ENCODE peak calls at places on chromosomes 11 and 22, in ten cellular contexts. O, E, P, F, S, N, U, M, A and Q are unnamed samples.

GRCh38 chr11:112132737-112133136 is 31.2 kb downstream of the IL18 start:
- DNase-seq in E (no peak), N (no peak), U (no peak), P (no peak), O (no peak), F (no peak), A (no peak), M (no peak), S (no peak), Q (no peak)

GRCh38 chr22:45889539-45890350 is 87.2 kb downstream of the WNT7B start:
- DNase-seq in O (no peak), S (no peak), F (peak), N (no peak), P (no peak), M (no peak), A (no peak), E (peak), U (no peak), Q (no peak)

GRCh38 chr11:69471329-69472052 is 10.0 kb upstream of the LINC01488 start:
- DNase-seq in A (no peak), O (no peak), N (no peak), E (peak), M (no peak), U (no peak), S (peak), P (no peak), F (peak), Q (no peak)

GRCh38 chr11:88164806-88165205 is 10.4 kb downstream of the RAB38 start:
- DNase-seq in E (no peak), P (no peak), N (no peak), F (no peak), O (no peak), S (no peak), M (no peak), A (no peak), U (no peak), Q (no peak)

GRCh38 chr11:114438303-114438702 is 964 bp upstream of the REXO2 start:
- DNase-seq in P (no peak), F (peak), M (no peak), A (no peak), S (no peak), N (peak), E (no peak), O (peak), U (no peak), Q (peak)

GRCh38 chr11:95652002-95652472 is 137.5 kb downstream of the FAM76B start:
- DNase-seq in F (no peak), U (no peak), M (no peak), A (no peak), P (no peak), S (peak), E (no peak), N (no peak), O (no peak), Q (no peak)

GRCh38 chr11:132942611-132943324 is 589.5 kb downstream of the OPCML start:
- DNase-seq in N (no peak), E (no peak), U (no peak), O (no peak), A (no peak), S (no peak), M (no peak), P (no peak), F (no peak), Q (no peak)

GRCh38 chr22:27032121-27032761 is 374.9 kb downstream of the MIAT start:
- DNase-seq in N (no peak), M (no peak), U (no peak), P (peak), F (no peak), E (no peak), S (no peak), O (no peak), A (no peak), Q (no peak)

GRCh38 chr11:102402556-102402955 is 50.0 kb downstream of the TMEM123 start:
- DNase-seq in O (no peak), M (no peak), A (no peak), E (no peak), N (no peak), F (no peak), S (no peak), U (no peak), P (no peak), Q (no peak)

GRCh38 chr11:18727499-18728236 is 1.7 kb upstream of the IGSF22 start:
- DNase-seq in N (no peak), U (peak), P (peak), E (no peak), A (peak), F (peak), O (peak), S (peak), M (peak), Q (peak)

GRCh38 chr11:110621826-110622225 is 90.4 kb downstream of the ARHGAP20 start:
- DNase-seq in M (no peak), F (peak), O (no peak), S (peak), P (no peak), U (peak), E (no peak), N (no peak), A (no peak), Q (no peak)

GRCh38 chr11:95378789-95379188 is 147.8 kb upstream of the SESN3 start:
- DNase-seq in A (no peak), E (no peak), M (no peak), O (no peak), U (no peak), P (no peak), N (no peak), F (no peak), S (no peak), Q (no peak)

GRCh38 chr11:8219257-8220021 is 44.2 kb downstream of the LMO1 start:
- DNase-seq in M (peak), E (no peak), F (peak), U (peak), A (no peak), O (peak), P (peak), N (peak), S (peak), Q (peak)

GRCh38 chr22:27879923-27880322 is 39.1 kb downstream of the PITPNB start:
- DNase-seq in N (peak), E (no peak), M (no peak), O (peak), A (no peak), P (no peak), S (peak), U (peak), F (peak), Q (peak)

GRCh38 chr11:68002943-68003845 is 703 bp downstream of the UNC93B1 start:
- DNase-seq in S (no peak), M (peak), U (no peak), A (peak), E (peak), P (no peak), F (no peak), O (no peak), N (peak), Q (peak)

GRCh38 chr11:105181100-105181499 is 41.5 kb upstream of the CARD18 start:
- DNase-seq in O (peak), N (peak), A (no peak), F (peak), M (no peak), U (peak), P (no peak), E (no peak), S (peak), Q (no peak)

GRCh38 chr22:50696799-50697561 is 24.4 kb downstream of the SHANK3 start:
- DNase-seq in M (no peak), U (no peak), O (peak), P (peak), A (no peak), N (peak), E (peak), S (no peak), F (no peak), Q (peak)

GRCh38 chr11:76215946-76216345 is 9.6 kb upstream of the WNT11 start:
- DNase-seq in N (peak), S (peak), E (no peak), O (no peak), F (peak), A (no peak), M (no peak), P (no peak), U (peak), Q (no peak)

GRCh38 chr11:22920939-22921565 is 60.8 kb upstream of the CCDC179 start:
- DNase-seq in N (peak), F (peak), A (no peak), S (peak), M (peak), U (peak), O (peak), P (no peak), E (no peak), Q (peak)

DNA sequence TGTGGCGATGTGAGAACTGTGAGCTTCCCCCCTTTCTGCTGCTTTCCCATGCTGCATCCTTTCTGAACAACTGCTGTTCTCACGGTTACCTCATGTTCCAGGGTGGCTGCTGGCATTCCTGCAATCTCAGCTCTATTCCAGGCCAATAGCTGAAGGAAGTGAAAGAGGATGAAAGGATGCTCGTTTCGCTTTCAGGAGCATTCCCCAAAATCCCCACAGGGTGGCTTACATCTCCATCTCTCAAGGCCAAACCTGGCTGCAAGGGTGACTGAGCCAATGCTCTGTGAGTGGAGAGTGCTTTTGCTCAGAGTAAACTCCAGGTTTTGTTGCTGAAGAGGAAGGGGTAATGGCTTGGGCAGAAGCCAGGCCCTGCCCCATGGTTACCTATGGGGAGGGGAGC is 848.2 kb downstream of the BRD1 start:
- DNase-seq in P (no peak), S (peak), F (no peak), O (no peak), M (no peak), U (no peak), A (no peak), E (no peak), N (no peak), Q (no peak)
- TF ChIP-seq CTCF in P (no peak), S (no peak), F (no peak), O (no peak), M (no peak), U (no peak), A (no peak), E (no peak), N (no peak), Q (peak)

GRCh38 chr11:65538915-65539374 is 14.1 kb downstream of the SCYL1 start:
- DNase-seq in O (no peak), U (no peak), E (peak), P (no peak), S (no peak), A (no peak), F (no peak), M (no peak), N (no peak), Q (no peak)

GRCh38 chr11:65537296-65537597 is 12.4 kb downstream of the SCYL1 start:
- DNase-seq in S (no peak), U (no peak), P (no peak), F (no peak), A (no peak), E (no peak), M (no peak), N (no peak), O (no peak), Q (no peak)

GRCh38 chr11:65538232-65538914 is 13.5 kb downstream of the SCYL1 start:
- DNase-seq in F (no peak), E (peak), A (no peak), U (no peak), S (no peak), N (no peak), M (no peak), O (no peak), P (peak), Q (no peak)

GRCh38 chr11:65536412-65537295 is 11.8 kb downstream of the SCYL1 start:
- DNase-seq in F (no peak), U (no peak), O (no peak), S (no peak), A (no peak), N (no peak), M (no peak), P (no peak), E (no peak), Q (no peak)

DNA sequence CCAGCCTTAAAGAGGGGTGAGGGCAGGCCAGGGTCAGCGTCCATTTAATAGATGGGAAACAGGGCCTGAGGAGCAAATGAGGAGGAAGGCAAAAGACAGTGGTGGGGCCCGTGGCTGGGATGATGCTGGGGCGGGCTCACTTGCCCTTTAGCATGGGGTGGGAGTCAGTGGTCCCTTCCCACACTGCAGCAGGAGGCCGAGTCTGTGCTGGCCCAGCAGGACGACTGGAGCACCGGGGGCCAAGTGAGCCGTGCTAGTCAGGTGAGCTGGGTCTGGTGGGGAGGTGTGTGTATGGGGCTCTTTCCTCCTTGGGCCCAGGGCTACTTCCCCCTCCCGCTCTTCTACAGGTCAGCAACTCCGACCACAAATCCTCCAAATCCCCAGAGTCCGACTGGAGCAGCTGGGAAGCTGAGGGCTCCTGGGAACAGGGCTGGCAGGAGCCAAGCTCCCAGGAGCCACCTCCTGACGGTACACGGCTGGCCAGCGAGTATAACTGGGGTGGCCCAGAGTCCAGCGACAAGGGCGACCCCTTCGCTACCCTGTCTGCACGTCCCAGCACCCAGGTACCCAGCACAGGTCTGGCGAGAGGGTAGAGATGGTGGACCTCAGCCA is 12.8 kb downstream of the SCYL1 start:
- DNase-seq in M (no peak), U (no peak), P (no peak), O (no peak), A (no peak), E (peak), F (no peak), S (no peak), N (no peak), Q (no peak)
- TF ChIP-seq CTCF in M (no peak), U (no peak), P (no peak), O (no peak), A (no peak), E (no peak), F (no peak), S (no peak), N (no peak), Q (no peak)

GRCh38 chr11:1868056-1868635 is 15.3 kb downstream of the LSP1 start:
- DNase-seq in N (no peak), M (no peak), F (no peak), U (no peak), E (no peak), O (no peak), A (no peak), P (no peak), S (no peak), Q (no peak)

GRCh38 chr11:1868636-1869291 is 15.9 kb downstream of the LSP1 start:
- DNase-seq in N (no peak), O (no peak), U (no peak), S (no peak), P (no peak), A (no peak), E (peak), M (no peak), F (no peak), Q (no peak)

GRCh38 chr11:1870721-1871466 is 18.0 kb downstream of the LSP1 start:
- DNase-seq in U (peak), M (no peak), N (no peak), A (peak), O (no peak), S (no peak), F (no peak), P (no peak), E (peak), Q (no peak)

GRCh38 chr11:1870326-1870696 is 17.4 kb downstream of the LSP1 start:
- DNase-seq in M (no peak), P (no peak), E (peak), O (no peak), F (no peak), U (no peak), N (no peak), S (no peak), A (no peak), Q (no peak)

GRCh38 chr11:1869427-1870325 is 16.8 kb downstream of the LSP1 start:
- DNase-seq in E (peak), O (no peak), P (no peak), A (no peak), S (no peak), U (peak), M (no peak), F (no peak), N (no peak), Q (no peak)
- TF ChIP-seq CTCF in E (peak), O (no peak), P (no peak), A (no peak), S (peak), U (peak), M (peak), F (no peak), N (no peak), Q (no peak)

GRCh38 chr22:35761037-35761436 is 43.4 kb downstream of the APOL5 start:
- DNase-seq in U (peak), M (no peak), F (peak), S (peak), N (no peak), O (no peak), E (no peak), A (no peak), P (no peak), Q (peak)
- TF ChIP-seq CTCF in U (peak), M (no peak), F (peak), S (peak), N (peak), O (peak), E (no peak), A (no peak), P (no peak), Q (no peak)

DNA sequence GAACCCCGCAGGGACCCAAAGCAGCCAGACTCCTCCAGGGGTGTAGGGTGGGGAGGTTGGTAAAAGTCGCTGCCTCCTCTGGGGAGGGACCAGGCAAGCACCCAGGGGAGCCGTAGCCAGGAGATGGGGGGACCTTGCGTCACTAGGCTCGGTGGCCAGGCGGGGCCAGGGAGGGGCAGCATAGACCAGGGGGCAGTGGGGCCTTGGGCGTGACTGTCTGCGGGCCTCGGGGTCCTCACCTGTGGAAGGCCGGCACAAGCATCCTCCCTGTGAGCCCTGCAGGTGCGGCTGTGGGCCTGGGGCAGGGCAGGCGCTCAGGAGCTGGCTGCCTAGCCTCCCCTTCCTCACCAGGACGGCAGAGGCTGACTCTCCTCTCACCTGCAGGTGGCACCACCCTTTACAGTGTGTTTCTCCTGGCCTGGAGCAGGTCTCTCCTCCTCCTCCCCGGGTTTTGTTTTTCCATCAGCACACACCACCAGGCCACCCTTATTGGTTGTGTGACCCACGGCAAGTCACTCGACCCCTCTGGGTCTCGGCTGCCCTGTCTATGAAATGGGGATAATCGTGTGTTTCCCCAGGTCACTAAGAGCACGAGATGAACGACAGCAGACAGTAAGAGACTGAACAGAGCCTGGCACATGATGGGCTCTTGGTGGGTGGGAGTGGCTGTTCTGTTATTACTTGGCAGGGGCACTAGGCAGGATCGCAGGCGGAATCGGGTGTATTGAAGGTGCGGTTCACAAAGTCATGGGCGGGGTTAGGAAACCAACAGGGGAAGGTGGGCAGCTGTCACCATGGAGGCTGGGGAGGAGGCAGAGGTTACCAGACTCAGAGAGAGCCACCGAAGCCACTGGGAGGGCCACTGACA is 52.7 kb downstream of the FLRT1 start:
- DNase-seq in N (no peak), M (no peak), P (no peak), O (no peak), F (no peak), E (no peak), S (no peak), U (no peak), A (no peak), Q (no peak)
- TF ChIP-seq CTCF in N (peak), M (no peak), P (no peak), O (peak), F (no peak), E (no peak), S (peak), U (no peak), A (no peak), Q (peak)

GRCh38 chr11:119015054-119015611 is 3.0 kb downstream of the RPS25 start:
- DNase-seq in E (no peak), O (no peak), U (no peak), M (no peak), F (no peak), S (no peak), P (no peak), A (no peak), N (no peak), Q (peak)
- TF ChIP-seq CTCF in E (no peak), O (no peak), U (no peak), M (no peak), F (peak), S (peak), P (no peak), A (no peak), N (no peak), Q (no peak)

GRCh38 chr11:119861160-119861559 is 132.2 kb upstream of the NECTIN1 start:
- DNase-seq in N (peak), F (no peak), U (no peak), P (no peak), M (no peak), O (peak), A (no peak), S (no peak), E (peak), Q (no peak)
- TF ChIP-seq CTCF in N (no peak), F (no peak), U (no peak), P (no peak), M (no peak), O (no peak), A (no peak), S (no peak), E (no peak), Q (no peak)